ENCODE peak calls at places on chromosome X, in five cellular contexts. U is tibial artery, L is thyroid gland, I is prostate gland, W is stomach. S is an unnamed sample. For H3K4me1 and H3K36me3, the result is how much of the 10 kb centered on the place peaks cover.

GRCh38 chrX:106707771-106708454 is 18.6 kb upstream of the RNF128 start:
- DNase-seq in U (no peak), L (no peak), I (no peak), W (no peak), S (no peak)

GRCh38 chrX:71366674-71367256 is 608 bp downstream of the TAF1 start:
- DNase-seq in U (no peak), L (peak), I (no peak), W (no peak), S (peak)

GRCh38 chrX:123186796-123187195 is 2.7 kb downstream of the GRIA3 start:
- DNase-seq in U (no peak), L (no peak), I (no peak), W (no peak), S (no peak)

GRCh38 chrX:21408324-21408723 is 34.1 kb downstream of the CNKSR2 start:
- DNase-seq in U (no peak), L (no peak), I (no peak), W (no peak), S (no peak)

GRCh38 chrX:124518888-124519287 is 172.5 kb downstream of the SH2D1A start:
- DNase-seq in U (no peak), L (no peak), I (no peak), W (no peak), S (no peak)

GRCh38 chrX:45200741-45201234 is at the start of gene DIPK2B:
- DNase-seq in U (no peak), L (peak), I (no peak), W (no peak), S (peak)

GRCh38 chrX:21638311-21638710 is 19.8 kb downstream of the KLHL34 start:
- DNase-seq in U (no peak), L (no peak), I (no peak), W (no peak), S (no peak)

GRCh38 chrX:46611658-46612362 is 38.2 kb downstream of the CHST7 start:
- DNase-seq in U (no peak), L (no peak), I (no peak), W (no peak), S (no peak)

GRCh38 chrX:9515464-9515863 is 50.6 kb downstream of the TBL1X start:
- DNase-seq in U (no peak), L (no peak), I (no peak), W (no peak), S (no peak)

GRCh38 chrX:153735274-153735673 is 10.6 kb downstream of the ABCD1 start:
- DNase-seq in U (no peak), L (no peak), I (no peak), W (no peak), S (no peak)

GRCh38 chrX:49310371-49310770 is 6.9 kb downstream of the GAGE10 start:
- DNase-seq in U (no peak), L (no peak), I (no peak), W (no peak), S (no peak)

GRCh38 chrX:82362550-82362949 is 1145.5 kb upstream of the POU3F4 start:
- DNase-seq in U (no peak), L (peak), I (no peak), W (no peak), S (no peak)

GRCh38 chrX:37871626-37872302 is 24.4 kb upstream of the DYNLT3 start:
- DNase-seq in U (peak), L (no peak), I (no peak), W (peak), S (peak)

GRCh38 chrX:42220083-42220482 is 296.7 kb upstream of the CASK start:
- DNase-seq in U (no peak), L (no peak), I (no peak), W (no peak), S (no peak)

GRCh38 chrX:125846251-125846650 is 319.8 kb downstream of the DCAF12L2 start:
- DNase-seq in U (no peak), L (no peak), I (no peak), W (no peak), S (no peak)

GRCh38 chrX:107542500-107542899 is 85.8 kb upstream of the PRPS1 start:
- DNase-seq in U (no peak), L (peak), I (peak), W (peak), S (no peak)

GRCh38 chrX:42976729-42977366 is 198.9 kb upstream of the PPP1R2C start:
- DNase-seq in U (no peak), L (no peak), I (no peak), W (peak), S (no peak)

GRCh38 chrX:133838761-133839676 is 146.4 kb downstream of the GPC3 start:
- DNase-seq in U (no peak), L (no peak), I (no peak), W (no peak), S (no peak)

GRCh38 chrX:29215251-29215650 is 628.0 kb downstream of the IL1RAPL1 start:
- DNase-seq in U (no peak), L (no peak), I (no peak), W (no peak), S (no peak)

GRCh38 chrX:33968611-33969010 is 163.5 kb downstream of the FAM47A start:
- DNase-seq in U (no peak), L (no peak), I (no peak), W (no peak), S (no peak)

GRCh38 chrX:70032797-70033196 is 16.9 kb downstream of the AWAT2 start:
- DNase-seq in U (no peak), L (no peak), I (no peak), W (no peak), S (no peak)

GRCh38 chrX:46040001-46040400 is 505.2 kb downstream of the ZNF674 start:
- DNase-seq in U (no peak), L (no peak), I (no peak), W (no peak), S (no peak)

GRCh38 chrX:63754141-63754859 is 30.7 kb downstream of the ARHGEF9 start:
- DNase-seq in U (no peak), L (no peak), I (no peak), W (no peak), S (no peak)

GRCh38 chrX:35380808-35381700 is 417.1 kb upstream of the MAGEB16 start:
- DNase-seq in U (no peak), L (peak), I (no peak), W (no peak), S (no peak)

GRCh38 chrX:15418041-15418706 is 34.0 kb upstream of the VEGFD start:
- DNase-seq in U (no peak), L (no peak), I (no peak), W (no peak), S (no peak)

GRCh38 chrX:153816821-153817220 is 13.5 kb downstream of the PDZD4 start:
- DNase-seq in U (no peak), L (no peak), I (no peak), W (no peak), S (no peak)

GRCh38 chrX:39705299-39705698 is 392.5 kb downstream of the BCOR start:
- DNase-seq in U (peak), L (peak), I (peak), W (peak), S (peak)

GRCh38 chrX:8868906-8869305 is 67.7 kb upstream of the FAM9A start:
- DNase-seq in U (no peak), L (no peak), I (no peak), W (no peak), S (no peak)

GRCh38 chrX:9122504-9123245 is 88.7 kb upstream of the FAM9B start:
- DNase-seq in U (no peak), L (no peak), I (no peak), W (no peak), S (no peak)

GRCh38 chrX:120741452-120741851 is 111.6 kb upstream of the C1GALT1C1 start:
- DNase-seq in U (no peak), L (no peak), I (no peak), W (no peak), S (no peak)

GRCh38 chrX:107429090-107429489 is 20.4 kb upstream of the FRMPD3 start:
- DNase-seq in U (no peak), L (peak), I (no peak), W (no peak), S (no peak)

GRCh38 chrX:132614297-132614696 is 125.5 kb upstream of the MBNL3 start:
- DNase-seq in U (no peak), L (no peak), I (no peak), W (no peak), S (no peak)

GRCh38 chrX:153653556-153653955 is 6.6 kb downstream of the DUSP9 start:
- DNase-seq in U (no peak), L (no peak), I (no peak), W (no peak), S (no peak)

GRCh38 chrX:149286940-149287349 is 218.2 kb downstream of the IDS start:
- DNase-seq in U (no peak), L (peak), I (peak), W (peak), S (no peak)

GRCh38 chrX:149490100-149490499 is 15.0 kb downstream of the IDS start:
- DNase-seq in U (no peak), L (no peak), I (no peak), W (no peak), S (no peak)

GRCh38 chrX:44748014-44748413 is 95.8 kb upstream of the DUSP21 start:
- DNase-seq in U (no peak), L (no peak), I (no peak), W (no peak), S (no peak)

DNA sequence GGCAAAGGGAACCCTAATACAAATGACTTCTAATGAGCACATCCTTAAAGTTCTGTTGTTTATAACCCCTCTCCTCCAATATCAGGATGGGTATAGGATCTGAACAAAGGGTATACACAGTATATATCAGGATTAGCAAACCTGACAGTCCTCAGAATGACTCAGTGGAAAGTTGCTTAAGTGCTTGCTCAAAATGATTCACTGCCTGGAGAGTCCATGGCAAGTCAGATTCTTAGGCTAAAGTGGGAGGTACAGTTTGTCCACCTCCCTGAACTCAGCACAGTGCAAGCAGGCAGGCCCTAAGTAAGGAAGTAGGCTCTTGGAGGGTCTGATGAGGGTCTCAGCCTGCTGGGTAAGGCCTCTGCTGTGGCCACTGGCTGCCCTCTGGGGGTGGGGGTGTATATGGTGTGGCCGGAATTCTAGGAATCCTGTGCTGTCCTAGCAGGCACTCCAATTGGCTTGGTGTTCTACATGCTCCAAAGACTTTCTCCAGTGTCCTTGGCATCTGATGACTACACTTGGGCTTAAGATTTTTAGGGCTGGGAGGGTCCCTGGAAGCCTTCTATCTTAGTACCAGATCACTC is 54.3 kb downstream of the CHRDL1 start:
- DNase-seq in U (no peak), L (no peak), I (no peak), W (no peak), S (no peak)
- H3K27ac ChIP-seq in U (no peak), L (no peak), I (no peak), W (peak), S (no peak)

GRCh38 chrX:1468250-1468772 is 15.6 kb upstream of the ASMTL start:
- DNase-seq in U (peak), L (no peak), I (no peak), W (peak), S (no peak)
- H3K4me1 ChIP-seq in U (under half), L (under half), I (under half), W (under half), S (under half)

DNA sequence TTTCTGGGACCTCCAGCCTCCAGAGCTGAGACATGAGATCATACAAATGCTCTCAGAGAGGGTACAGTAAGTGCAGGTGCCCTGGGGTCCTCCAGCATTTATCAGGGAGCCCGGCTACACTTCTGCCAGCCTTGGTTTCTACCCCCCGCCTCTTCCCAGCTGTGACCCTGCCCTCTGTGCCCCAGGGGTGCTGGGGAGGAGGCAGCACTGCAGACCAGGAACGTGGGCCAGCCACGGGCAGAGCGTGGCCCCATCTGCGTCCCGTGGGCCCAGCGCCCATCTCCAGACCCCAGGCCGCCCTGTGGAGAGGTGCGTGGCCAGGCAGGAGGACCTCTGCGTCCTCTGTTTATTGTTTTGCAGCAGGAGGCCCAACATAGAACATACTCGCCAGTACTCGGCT is 6.1 kb downstream of the SLC25A6 start:
- DNase-seq in U (peak), L (no peak), I (no peak), W (no peak), S (peak)
- H3K36me3 ChIP-seq in U (half or more), L (half or more), I (half or more), W (half or more), S (half or more)

DNA sequence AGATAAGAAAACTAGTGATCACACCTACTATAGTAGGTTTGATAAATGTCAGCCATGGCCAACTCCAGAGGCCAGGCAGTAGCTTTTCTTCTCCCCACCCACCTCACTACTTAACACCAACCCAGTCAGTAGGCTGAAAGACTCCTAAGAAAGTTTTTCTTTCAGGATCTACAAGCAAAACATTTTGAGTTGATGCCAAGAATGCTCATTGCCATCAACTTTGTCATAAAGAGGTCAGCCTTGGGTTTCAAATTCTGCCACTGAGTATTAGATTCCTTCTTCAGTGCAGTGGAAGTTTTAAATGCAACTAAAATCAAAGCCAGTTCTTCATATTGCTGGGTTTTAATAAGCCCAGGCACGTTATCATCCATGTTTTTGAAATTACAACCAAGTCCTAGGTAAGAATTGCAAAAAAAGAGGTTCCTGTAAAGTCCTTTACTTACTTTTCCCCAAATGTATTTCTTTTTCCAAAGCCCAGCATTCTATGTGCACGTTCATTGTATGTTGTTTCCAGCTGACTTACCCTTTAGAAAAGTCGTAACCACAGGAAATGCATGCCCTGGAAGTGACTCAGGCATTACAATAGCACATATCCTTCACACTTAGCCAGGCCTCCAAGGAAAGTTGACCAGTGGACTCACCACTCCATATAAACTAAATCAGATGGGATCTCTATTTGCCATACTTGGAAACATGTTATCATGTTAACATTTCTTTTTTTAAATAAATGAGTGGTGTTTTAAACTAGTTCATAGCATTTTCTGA is 229.9 kb downstream of the SOX3 start:
- DNase-seq in U (no peak), L (no peak), I (no peak), W (no peak), S (no peak)
- H3K27ac ChIP-seq in U (no peak), L (no peak), I (no peak), W (no peak), S (no peak)

DNA sequence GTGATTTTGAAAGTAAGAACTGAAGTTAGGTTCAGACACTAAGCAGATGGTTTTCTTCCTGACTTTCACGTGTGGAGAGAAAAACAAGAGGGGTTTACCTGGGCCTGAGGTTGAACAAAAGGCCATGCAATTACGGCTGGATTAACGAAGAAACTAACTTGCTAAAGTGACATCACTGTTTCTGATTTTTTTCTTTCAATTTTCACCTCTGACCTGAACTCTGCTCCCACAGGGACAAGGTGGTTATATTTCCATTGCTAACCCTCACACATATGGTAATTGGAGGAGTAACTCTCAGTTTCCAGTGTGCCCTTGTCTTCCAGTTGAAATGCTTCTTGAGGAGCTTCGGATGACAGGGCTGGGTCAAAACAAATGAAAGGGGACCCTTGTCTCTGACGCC is 38.0 kb downstream of the MSN start:
- DNase-seq in U (no peak), L (no peak), I (no peak), W (no peak), S (no peak)
- H3K4me1 ChIP-seq in U (half or more), L (half or more), I (under half), W (under half), S (half or more)

GRCh38 chrX:65522739-65523372 is 11.7 kb downstream of the LAS1L start:
- DNase-seq in U (no peak), L (no peak), I (no peak), W (no peak), S (no peak)
- H3K36me3 ChIP-seq in U (under half), L (under half), I (under half), W (under half), S (half or more)

GRCh38 chrX:104330966-104331365 is 76.2 kb upstream of the ESX1 start:
- DNase-seq in U (no peak), L (no peak), I (no peak), W (no peak), S (no peak)

GRCh38 chrX:104334971-104335370 is 80.2 kb upstream of the ESX1 start:
- DNase-seq in U (no peak), L (no peak), I (no peak), W (no peak), S (no peak)

GRCh38 chrX:104335765-104336164 is 81.0 kb upstream of the ESX1 start:
- DNase-seq in U (no peak), L (no peak), I (no peak), W (no peak), S (no peak)
- H3K27ac ChIP-seq in U (no peak), L (no peak), I (no peak), W (no peak), S (no peak)

GRCh38 chrX:24146283-24146865 is 3.2 kb upstream of the ZFX start:
- DNase-seq in U (no peak), L (no peak), I (no peak), W (no peak), S (no peak)
- H3K4me1 ChIP-seq in U (under half), L (under half), I (under half), W (under half), S (under half)